ENCODE peak calls at places on chromosomes 13 and 19, in eight cellular contexts. F is PC-9, S is GM23248, U is upper lobe of left lung, N is left ventricle myocardium inferior, K is ovary, I is Peyer's patch, E is NT2/D1. W is an unnamed sample. For H3K9me3, the result is how much of the 10 kb centered on the place peaks cover.

GRCh38 chr13:113343692-113343968 is 20.3 kb downstream of the GRTP1 start:
- DNase-seq in F (no peak), S (no peak), U (no peak), N (no peak), K (no peak), I (no peak), E (no peak), W (no peak)

GRCh38 chr19:8004723-8005513 is 523 bp downstream of the ELAVL1 start:
- DNase-seq in F (no peak), S (peak), U (no peak), N (no peak), K (no peak), I (no peak), E (no peak), W (peak)

GRCh38 chr13:24745516-24745860 is 18.5 kb upstream of the RNF17 start:
- DNase-seq in F (no peak), S (no peak), U (no peak), N (no peak), K (no peak), I (no peak), E (no peak), W (no peak)

GRCh38 chr19:27966390-27966816 is 1246.5 kb downstream of the UQCRFS1 start:
- DNase-seq in F (no peak), S (peak), U (no peak), N (no peak), K (no peak), I (no peak), E (no peak), W (no peak)

GRCh38 chr19:1811472-1811894 is 593 bp downstream of the ATP8B3 start:
- DNase-seq in F (peak), S (peak), U (peak), N (peak), K (peak), I (peak), E (no peak), W (peak)

GRCh38 chr19:2503521-2504109 is 27.7 kb downstream of the GADD45B start:
- DNase-seq in F (peak), S (peak), U (peak), N (no peak), K (no peak), I (no peak), E (no peak), W (peak)

GRCh38 chr19:7515091-7515470 is 822 bp upstream of the ZNF358 start:
- DNase-seq in F (no peak), S (no peak), U (no peak), N (no peak), K (peak), I (peak), E (no peak), W (no peak)

GRCh38 chr13:40101708-40102359 is 446.4 kb downstream of the COG6 start:
- DNase-seq in F (no peak), S (no peak), U (no peak), N (no peak), K (no peak), I (no peak), E (no peak), W (no peak)

GRCh38 chr13:109833071-109833470 is 46.7 kb upstream of the IRS2 start:
- DNase-seq in F (no peak), S (no peak), U (no peak), N (no peak), K (no peak), I (no peak), E (no peak), W (no peak)

GRCh38 chr13:111915104-111915551 is 151.8 kb upstream of the SOX1 start:
- DNase-seq in F (no peak), S (no peak), U (no peak), N (no peak), K (no peak), I (peak), E (no peak), W (no peak)

GRCh38 chr13:45847554-45848224 is 3.9 kb downstream of the SIAH3 start:
- DNase-seq in F (no peak), S (no peak), U (peak), N (peak), K (no peak), I (peak), E (no peak), W (no peak)

GRCh38 chr19:38654478-38655079 is 7.1 kb downstream of the ACTN4 start:
- DNase-seq in F (no peak), S (no peak), U (no peak), N (no peak), K (no peak), I (no peak), E (no peak), W (no peak)

GRCh38 chr13:100208596-100208995 is 119.7 kb downstream of the PCCA start:
- DNase-seq in F (no peak), S (peak), U (no peak), N (no peak), K (no peak), I (no peak), E (no peak), W (no peak)

GRCh38 chr13:50073340-50073739 is 58.1 kb downstream of the KCNRG start:
- DNase-seq in F (no peak), S (no peak), U (no peak), N (no peak), K (no peak), I (no peak), E (no peak), W (no peak)

GRCh38 chr13:64758520-64758919 is 2471.6 kb downstream of the PCDH9 start:
- DNase-seq in F (no peak), S (peak), U (no peak), N (no peak), K (no peak), I (no peak), E (peak), W (no peak)

GRCh38 chr19:5172859-5173577 is 167.6 kb downstream of the PTPRS start:
- DNase-seq in F (peak), S (peak), U (no peak), N (no peak), K (no peak), I (no peak), E (no peak), W (no peak)

GRCh38 chr13:90197722-90198121 is 1149.8 kb upstream of the MIR17HG start:
- DNase-seq in F (no peak), S (peak), U (no peak), N (no peak), K (no peak), I (no peak), E (no peak), W (no peak)

GRCh38 chr19:48445256-48445605 is 552 bp upstream of the GRWD1 start:
- DNase-seq in F (peak), S (peak), U (no peak), N (no peak), K (peak), I (no peak), E (no peak), W (no peak)

GRCh38 chr13:90918551-90918950 is 428.9 kb upstream of the MIR17HG start:
- DNase-seq in F (no peak), S (peak), U (no peak), N (no peak), K (no peak), I (no peak), E (peak), W (no peak)

GRCh38 chr13:96474158-96474606 is 384.3 kb downstream of the HS6ST3 start:
- DNase-seq in F (no peak), S (no peak), U (no peak), N (no peak), K (no peak), I (no peak), E (no peak), W (no peak)

GRCh38 chr13:99417151-99417820 is 84.0 kb upstream of the TM9SF2 start:
- DNase-seq in F (no peak), S (no peak), U (peak), N (no peak), K (no peak), I (peak), E (no peak), W (no peak)

GRCh38 chr19:795691-796581 is 1.3 kb upstream of the PTBP1 start:
- DNase-seq in F (no peak), S (no peak), U (no peak), N (no peak), K (no peak), I (peak), E (no peak), W (no peak)

GRCh38 chr19:3570619-3571018 is 2.1 kb upstream of the HMG20B start:
- DNase-seq in F (no peak), S (no peak), U (no peak), N (no peak), K (no peak), I (no peak), E (no peak), W (no peak)

GRCh38 chr19:5297272-5297669 is 43.3 kb downstream of the PTPRS start:
- DNase-seq in F (no peak), S (no peak), U (no peak), N (no peak), K (no peak), I (no peak), E (no peak), W (no peak)

GRCh38 chr13:71873418-71874276 is 6.6 kb upstream of the DACH1 start:
- DNase-seq in F (no peak), S (no peak), U (no peak), N (no peak), K (no peak), I (no peak), E (no peak), W (no peak)

GRCh38 chr19:6753178-6754031 is 13.8 kb downstream of the SH2D3A start:
- DNase-seq in F (no peak), S (peak), U (peak), N (peak), K (peak), I (peak), E (peak), W (peak)

GRCh38 chr13:48562296-48563066 is 29.6 kb upstream of the RCBTB2 start:
- DNase-seq in F (no peak), S (no peak), U (peak), N (no peak), K (no peak), I (peak), E (no peak), W (no peak)

GRCh38 chr19:50549059-50549926 is 18.9 kb downstream of the LRRC4B start:
- DNase-seq in F (no peak), S (no peak), U (no peak), N (no peak), K (no peak), I (no peak), E (no peak), W (no peak)

GRCh38 chr19:738509-739128 is 12.3 kb upstream of the MISP start:
- DNase-seq in F (no peak), S (no peak), U (no peak), N (no peak), K (no peak), I (peak), E (no peak), W (no peak)

GRCh38 chr13:45615501-45616101 is at the start of gene ERICH6B:
- DNase-seq in F (no peak), S (no peak), U (no peak), N (peak), K (peak), I (no peak), E (peak), W (no peak)

DNA sequence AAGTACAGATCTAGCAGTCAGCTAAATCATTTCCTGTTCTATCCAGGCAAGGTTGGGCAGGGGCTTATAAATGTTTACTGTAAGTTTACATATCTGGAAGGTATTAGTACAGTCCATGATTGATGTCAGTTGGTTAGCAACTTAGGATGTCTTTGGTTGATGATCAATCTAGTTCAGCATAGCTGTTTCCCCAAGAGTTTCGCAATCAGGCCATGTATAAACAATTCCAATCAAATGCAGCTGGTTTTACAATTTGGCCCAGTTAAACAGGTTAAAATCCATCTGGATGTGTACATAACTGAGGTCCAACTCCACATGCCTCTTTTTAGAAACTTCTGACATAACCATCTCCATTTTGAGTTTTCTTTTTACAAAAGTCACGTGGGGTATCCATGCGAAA is 6.9 kb downstream of the ZNF221 start:
- DNase-seq in F (no peak), S (peak), U (no peak), N (no peak), K (no peak), I (no peak), E (no peak), W (no peak)
- H3K9me3 ChIP-seq in F (under half), S (under half), U (half or more), N (half or more), K (under half), I (under half), E (under half), W (under half)

GRCh38 chr19:22733691-22734090 is 50.3 kb downstream of the ZNF99 start:
- DNase-seq in F (no peak), S (no peak), U (no peak), N (no peak), K (no peak), I (no peak), E (no peak), W (no peak)
- H3K9me3 ChIP-seq in F (under half), S (under half), U (under half), N (under half), K (under half), I (under half), E (under half), W (under half)

DNA sequence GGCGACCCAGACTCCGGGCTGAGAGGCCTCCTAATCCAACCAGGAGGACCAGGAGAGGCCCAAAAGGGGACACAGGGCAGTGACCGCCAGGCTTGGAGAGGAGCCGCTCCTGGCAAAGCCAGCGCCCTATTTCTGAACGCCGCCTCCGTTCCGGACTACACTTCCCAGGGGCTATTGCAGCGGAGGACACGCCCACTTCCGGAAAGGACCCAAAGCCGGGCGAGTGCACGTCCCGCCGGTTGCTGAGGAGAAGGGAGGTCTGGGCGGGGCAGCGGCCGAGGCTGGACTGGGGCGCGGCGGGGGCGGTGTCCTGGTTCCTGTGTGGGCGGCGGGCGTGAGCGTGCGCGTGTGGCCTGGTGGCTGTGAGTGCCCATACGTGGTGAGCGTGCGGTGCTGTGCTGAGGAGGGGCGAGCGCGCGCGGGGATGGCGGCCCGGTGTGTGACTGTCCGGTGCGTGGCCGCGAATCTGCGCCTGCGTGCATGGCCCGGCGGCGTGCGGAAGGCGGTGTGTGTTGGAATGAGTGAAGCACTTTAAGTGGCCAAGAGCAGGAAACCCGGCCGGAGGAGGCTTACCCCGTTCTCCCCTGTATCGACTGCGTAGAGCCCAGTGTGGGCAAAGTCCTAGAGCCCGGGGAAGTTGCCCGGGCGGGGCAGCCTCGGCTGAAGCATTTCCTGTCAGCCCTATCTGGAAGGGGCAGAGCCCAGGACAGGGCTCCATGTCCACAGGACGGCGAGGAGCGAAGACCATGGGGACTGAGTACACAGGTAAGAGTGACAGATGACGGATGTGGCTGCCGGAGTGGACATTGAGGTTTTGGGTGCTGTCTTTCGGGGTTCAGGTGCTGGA is at the start of gene ZNF470:
- DNase-seq in F (peak), S (peak), U (peak), N (peak), K (peak), I (peak), E (peak), W (peak)
- H3K9me3 ChIP-seq in F (half or more), S (under half), U (half or more), N (half or more), K (under half), I (under half), E (half or more), W (under half)

GRCh38 chr19:34962945-34963530 is 991 bp downstream of the ZNF792 start:
- DNase-seq in F (no peak), S (peak), U (no peak), N (no peak), K (no peak), I (no peak), E (no peak), W (no peak)
- H3K9me3 ChIP-seq in F (under half), S (under half), U (under half), N (half or more), K (under half), I (under half), E (under half), W (under half)

DNA sequence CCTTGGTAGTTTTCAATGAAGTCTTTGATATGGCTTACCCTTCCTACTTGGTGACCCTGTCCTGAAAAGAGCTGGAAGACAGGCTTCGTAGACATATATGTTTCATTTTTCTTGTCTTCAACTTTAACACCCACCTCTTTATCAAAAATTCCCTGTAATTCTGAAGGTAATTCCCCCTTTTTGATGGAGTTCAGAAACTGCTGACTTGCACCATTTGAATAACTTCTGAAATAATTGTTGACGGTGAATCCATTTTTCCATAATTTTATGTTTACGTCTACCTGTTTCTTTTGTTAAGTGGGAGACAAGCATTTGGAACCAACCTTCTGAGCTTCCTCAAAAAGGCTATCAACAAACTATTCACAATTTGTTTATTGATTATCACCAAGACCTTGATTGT is 14.6 kb upstream of the ZNF177 start:
- DNase-seq in F (no peak), S (no peak), U (no peak), N (no peak), K (no peak), I (no peak), E (no peak), W (no peak)
- H3K9me3 ChIP-seq in F (half or more), S (under half), U (half or more), N (half or more), K (half or more), I (under half), E (half or more), W (under half)

GRCh38 chr19:11089254-11090013 is at the start of gene LDLR:
- DNase-seq in F (peak), S (peak), U (peak), N (peak), K (peak), I (peak), E (peak), W (peak)

GRCh38 chr19:11090264-11091032 is 1.2 kb downstream of the LDLR start:
- DNase-seq in F (peak), S (peak), U (peak), N (peak), K (peak), I (peak), E (peak), W (peak)

GRCh38 chr19:11087870-11088507 is 1.3 kb upstream of the LDLR start:
- DNase-seq in F (no peak), S (no peak), U (no peak), N (no peak), K (no peak), I (no peak), E (no peak), W (no peak)

GRCh38 chr19:11091343-11092153 is 2.3 kb downstream of the LDLR start:
- DNase-seq in F (peak), S (peak), U (peak), N (no peak), K (peak), I (peak), E (peak), W (peak)

GRCh38 chr19:11088508-11089253 is 582 bp upstream of the LDLR start:
- DNase-seq in F (no peak), S (peak), U (no peak), N (no peak), K (peak), I (no peak), E (no peak), W (no peak)
- H3K9me3 ChIP-seq in F (under half), S (under half), U (under half), N (under half), K (under half), I (under half), E (under half), W (under half)